ENCODE peak calls at places on chromosome 5, in six cellular contexts. M is GM23338, J is left ventricle myocardium inferior, Z is A673, U is spleen, E is GM23248. X is an unnamed sample.

GRCh38 chr5:76714771-76715483 is 999 bp upstream of the F2R start:
- DNase-seq in Z (peak; percentile 96), E (peak; percentile 27), U (peak; percentile 85), M (peak; percentile 76), J (peak; percentile 30), X (peak; percentile 60)

GRCh38 chr5:93892481-93892880 is 151.1 kb upstream of the POU5F2 start:
- DNase-seq in Z (no peak), J (no peak), M (no peak), U (no peak), E (no peak), X (no peak)

GRCh38 chr5:138230261-138230660 is 17.1 kb upstream of the CDC23 start:
- DNase-seq in M (no peak), Z (no peak), U (peak; percentile 16), J (peak; percentile 37), E (peak; percentile 73), X (no peak)

GRCh38 chr5:115583474-115583873 is 18.8 kb downstream of the TICAM2 start:
- DNase-seq in E (peak; percentile 93), Z (no peak), M (peak; percentile 13), U (no peak), J (no peak), X (no peak)

GRCh38 chr5:53482717-53483638 is 2.5 kb downstream of the FST start:
- DNase-seq in Z (peak; percentile 22), E (peak; percentile 51), J (peak; percentile 29), U (peak; percentile 79), M (peak; percentile 80), X (peak; percentile 81)

GRCh38 chr5:96854067-96854466 is 22.2 kb upstream of the ERAP2 start:
- DNase-seq in U (no peak), J (no peak), E (no peak), Z (no peak), M (no peak), X (no peak)

GRCh38 chr5:172451771-172452197 is 2.5 kb downstream of the SH3PXD2B start:
- DNase-seq in J (no peak), E (peak; percentile 83), Z (peak; percentile 28), U (peak; percentile 49), M (peak; percentile 32), X (peak; percentile 35)

GRCh38 chr5:132474131-132474723 is 16.3 kb downstream of the IRF1 start:
- DNase-seq in J (no peak), U (peak; percentile 19), Z (no peak), M (no peak), E (no peak), X (no peak)

GRCh38 chr5:156920042-156920860 is 42.8 kb downstream of the TIMD4 start:
- DNase-seq in E (peak; percentile 11), J (no peak), Z (no peak), U (no peak), M (no peak), X (no peak)

GRCh38 chr5:84032404-84032803 is 311.7 kb upstream of the HAPLN1 start:
- DNase-seq in E (peak; percentile 34), J (no peak), M (no peak), Z (no peak), U (no peak), X (no peak)

GRCh38 chr5:143428155-143428554 is 24.7 kb upstream of the NR3C1 start:
- DNase-seq in U (no peak), J (no peak), Z (no peak), M (no peak), E (no peak), X (no peak)

GRCh38 chr5:146877783-146878470 is 630 bp downstream of the PPP2R2B start:
- DNase-seq in J (no peak), Z (peak; percentile 9), E (peak; percentile 43), U (peak; percentile 82), M (peak; percentile 76), X (peak; percentile 47)

GRCh38 chr5:181170996-181171395 is 23.6 kb downstream of the OR2V2 start:
- DNase-seq in Z (no peak), J (no peak), U (no peak), M (no peak), E (peak; percentile 47), X (no peak)

DNA sequence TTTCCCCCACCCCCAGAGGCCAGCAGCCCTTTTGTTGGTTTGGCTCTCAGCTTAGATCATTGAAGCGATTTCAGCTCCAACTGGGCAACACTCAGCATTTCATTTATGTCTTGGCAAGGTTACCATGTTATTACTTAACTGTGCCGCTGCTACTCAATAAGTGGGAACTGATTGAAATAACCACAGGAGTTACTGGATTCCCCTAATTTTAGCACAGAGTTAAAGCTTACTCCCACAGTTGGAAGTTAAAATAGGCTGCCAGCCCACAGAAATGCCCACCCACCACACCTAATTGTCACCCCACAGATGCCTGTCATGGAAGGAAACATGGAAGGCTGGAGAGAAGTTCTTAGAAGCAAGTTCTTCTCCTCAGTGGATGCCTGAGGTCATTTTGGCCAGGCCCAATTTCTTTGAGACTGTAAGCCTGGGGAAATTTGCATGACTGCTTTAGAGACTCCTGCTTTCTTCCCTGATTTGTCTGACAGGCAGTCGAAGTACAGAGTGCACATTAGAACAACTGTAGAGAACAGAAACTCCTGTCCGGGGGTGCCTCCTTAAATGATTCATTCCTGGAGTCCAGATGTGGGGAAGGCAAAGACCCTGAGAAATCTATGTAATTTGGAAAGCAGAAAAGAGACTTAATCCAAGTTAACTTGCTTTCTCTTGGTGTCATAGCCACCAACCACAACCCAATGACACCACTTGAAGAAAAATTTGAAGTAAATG is 370.0 kb downstream of the ZSWIM6 start:
- DNase-seq in Z (no peak), J (no peak), M (no peak), E (peak; percentile 12), U (no peak), X (no peak)
- H3K27ac ChIP-seq in Z (no peak overlapping the region), J (no peak overlapping the region), M (no peak overlapping the region), E (no peak overlapping the region), U (no peak overlapping the region), X (no peak overlapping the region)

DNA sequence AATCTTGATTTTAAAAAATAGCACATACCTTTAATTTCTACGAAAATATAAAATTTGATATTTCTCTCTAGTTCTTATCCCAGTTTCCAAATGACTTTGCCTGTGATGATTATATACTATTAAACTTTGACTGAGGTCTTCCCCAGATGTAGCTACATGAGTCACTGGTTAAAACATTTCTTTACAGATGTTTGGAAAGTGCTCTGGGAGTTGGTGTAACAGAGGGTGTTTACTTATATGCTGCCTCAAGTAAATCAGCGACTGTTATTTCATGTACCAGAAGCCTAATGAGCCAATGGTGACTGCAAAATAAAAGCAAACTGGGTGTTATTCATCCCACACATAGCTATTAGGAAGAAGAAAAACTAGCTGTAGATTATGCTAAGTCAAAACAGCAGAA is 929.6 kb upstream of the SEMA6A start:
- DNase-seq in M (no peak), Z (no peak), J (no peak), E (no peak), U (no peak), X (no peak)
- H3K27ac ChIP-seq in M (no peak overlapping the region), Z (no peak overlapping the region), J (no peak overlapping the region), E (no peak overlapping the region), U (no peak overlapping the region), X (no peak overlapping the region)

DNA sequence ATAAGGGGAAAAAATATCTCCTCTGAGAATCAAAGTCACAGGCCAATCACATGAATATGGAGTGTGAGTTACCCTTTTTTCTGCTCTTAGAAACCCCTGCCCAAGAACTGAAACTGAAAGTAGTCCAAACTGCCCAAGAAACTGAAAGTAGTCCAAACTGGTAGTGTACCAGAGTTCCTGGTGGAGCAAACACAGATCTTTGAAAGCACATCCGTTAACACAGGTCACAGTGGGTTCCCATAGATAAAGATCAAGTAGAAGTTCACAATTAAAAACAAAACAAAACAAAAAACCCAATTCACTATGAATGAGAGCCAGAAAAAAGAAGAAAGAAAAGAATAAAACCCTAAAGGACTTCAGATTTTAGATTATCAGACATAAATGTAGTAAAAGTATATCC is 332.4 kb upstream of the EFNA5 start:
- DNase-seq in J (no peak), M (no peak), U (no peak), E (peak; percentile 42), Z (peak; percentile 7), X (no peak)
- H3K27ac ChIP-seq in J (no peak overlapping the region), M (no peak overlapping the region), U (peak overlapping the region; percentile 24), E (no peak overlapping the region), Z (no peak overlapping the region), X (no peak overlapping the region)

DNA sequence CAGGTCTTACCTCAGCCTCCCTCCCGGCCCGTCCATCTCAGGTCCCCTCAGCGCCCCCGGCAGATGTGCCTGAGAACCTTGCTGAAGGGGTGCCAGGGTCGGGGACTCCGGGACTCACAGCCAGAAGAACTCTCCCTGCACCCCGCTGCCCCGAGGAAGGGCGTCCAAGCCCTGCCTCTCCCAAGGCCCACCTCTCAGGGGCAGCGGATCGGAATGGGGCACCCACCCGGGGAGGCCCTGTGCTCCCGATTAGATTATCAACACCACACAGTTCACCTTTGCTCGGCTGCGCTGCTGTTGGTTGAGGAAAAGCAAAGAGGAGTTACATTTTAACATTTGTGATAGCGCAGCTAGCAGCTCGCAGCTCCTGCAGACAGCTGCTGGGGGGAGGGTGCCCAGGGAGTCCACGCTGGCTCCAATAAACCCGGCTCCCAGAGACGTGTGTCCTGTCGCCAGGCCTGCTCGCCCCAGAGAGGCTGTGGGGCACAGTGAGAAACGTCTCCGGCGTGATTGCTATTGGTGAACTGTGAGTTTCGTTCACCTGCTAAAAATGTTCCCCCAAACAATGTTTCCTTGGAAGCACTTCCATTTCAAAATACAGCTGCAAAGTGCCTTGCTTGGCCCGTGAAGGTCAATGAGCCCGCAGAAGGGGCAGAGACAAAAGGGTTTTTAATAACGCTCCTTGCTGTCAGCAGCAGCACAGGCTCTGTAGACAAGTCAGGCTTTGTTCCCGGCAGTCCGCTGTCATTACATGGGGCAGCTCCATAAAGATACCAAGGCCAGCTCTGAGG is 18.6 kb upstream of the SLC6A19 start:
- DNase-seq in U (peak; percentile 51), J (peak; percentile 17), M (no peak), E (no peak), Z (no peak), X (no peak)
- H3K27ac ChIP-seq in U (no peak overlapping the region), J (peak overlapping the region; percentile 56), M (no peak overlapping the region), E (no peak overlapping the region), Z (no peak overlapping the region), X (no peak overlapping the region)

X was measured in H9.